ENCODE peak calls at places on chromosomes 4 and X, in eight cellular contexts. L, N, K, B, C, H, O and U are unnamed samples. For H3K4me1, the result is how much of the 10 kb centered on the place peaks cover.

GRCh38 chr4:38316045-38316444 is 348.0 kb upstream of the KLF3 start:
- DNase-seq in L (no peak), N (no peak), K (no peak), B (no peak), C (no peak), H (no peak), O (no peak), U (no peak)

GRCh38 chr4:184287697-184288255 is 70.1 kb upstream of the ENPP6 start:
- DNase-seq in L (no peak), N (peak), K (no peak), B (no peak), C (peak), H (no peak), O (peak), U (peak)

GRCh38 chr4:33262809-33263208 is 2542.6 kb downstream of the PCDH7 start:
- DNase-seq in L (no peak), N (peak), K (no peak), B (no peak), C (no peak), H (no peak), O (no peak), U (no peak)

GRCh38 chr4:32249040-32249439 is 1528.9 kb downstream of the PCDH7 start:
- DNase-seq in L (no peak), N (no peak), K (no peak), B (no peak), C (no peak), H (no peak), O (no peak), U (no peak)

GRCh38 chr4:168731706-168732414 is 235.0 kb downstream of the PALLD start:
- DNase-seq in L (no peak), N (no peak), K (no peak), B (no peak), C (no peak), H (no peak), O (no peak), U (no peak)

GRCh38 chrX:46791927-46792825 is 33.3 kb upstream of the SLC9A7 start:
- DNase-seq in L (no peak), N (peak), K (no peak), B (no peak), C (peak), H (no peak), O (no peak), U (no peak)

GRCh38 chr4:74258949-74259348 is 49.3 kb upstream of the EPGN start:
- DNase-seq in L (peak), N (no peak), K (no peak), B (no peak), C (no peak), H (peak), O (peak), U (no peak)

GRCh38 chr4:137510866-137511265 is 21.4 kb downstream of the PCDH18 start:
- DNase-seq in L (no peak), N (peak), K (peak), B (no peak), C (no peak), H (no peak), O (no peak), U (no peak)

GRCh38 chr4:78688385-78688784 is 87.8 kb upstream of the BMP2K start:
- DNase-seq in L (no peak), N (peak), K (no peak), B (no peak), C (no peak), H (no peak), O (no peak), U (no peak)

GRCh38 chr4:21778702-21779101 is 169.9 kb downstream of the KCNIP4 start:
- DNase-seq in L (no peak), N (no peak), K (no peak), B (no peak), C (no peak), H (no peak), O (no peak), U (no peak)

GRCh38 chrX:78574306-78574705 is 84.8 kb downstream of the RTL3 start:
- DNase-seq in L (no peak), N (no peak), K (no peak), B (no peak), C (no peak), H (no peak), O (peak), U (no peak)

GRCh38 chr4:76211769-76212168 is 1.9 kb downstream of the SCARB2 start:
- DNase-seq in L (no peak), N (peak), K (no peak), B (no peak), C (no peak), H (no peak), O (no peak), U (no peak)
- H3K4me1 ChIP-seq in L (under half), N (half or more), K (under half), B (under half), C (half or more), H (half or more), O (half or more), U (under half)

GRCh38 chr4:8119877-8120276 is 38.7 kb downstream of the ABLIM2 start:
- DNase-seq in L (no peak), N (no peak), K (no peak), B (no peak), C (no peak), H (no peak), O (no peak), U (no peak)

GRCh38 chr4:8122746-8123145 is 35.9 kb downstream of the ABLIM2 start:
- DNase-seq in L (peak), N (no peak), K (no peak), B (no peak), C (no peak), H (no peak), O (no peak), U (no peak)

GRCh38 chr4:8120518-8120917 is 38.1 kb downstream of the ABLIM2 start:
- DNase-seq in L (no peak), N (no peak), K (no peak), B (no peak), C (no peak), H (no peak), O (no peak), U (no peak)

GRCh38 chr4:8123389-8123788 is 35.2 kb downstream of the ABLIM2 start:
- DNase-seq in L (peak), N (no peak), K (peak), B (no peak), C (no peak), H (peak), O (no peak), U (no peak)

GRCh38 chr4:8121236-8122015 is 37.2 kb downstream of the ABLIM2 start:
- DNase-seq in L (no peak), N (no peak), K (no peak), B (no peak), C (no peak), H (no peak), O (no peak), U (no peak)
- H3K4me1 ChIP-seq in L (under half), N (under half), K (under half), B (under half), C (under half), H (under half), O (under half), U (under half)

GRCh38 chr4:152525878-152526277 is 10.0 kb downstream of the FBXW7 start:
- DNase-seq in L (no peak), N (no peak), K (no peak), B (no peak), C (no peak), H (no peak), O (no peak), U (no peak)
- H3K4me1 ChIP-seq in L (under half), N (under half), K (under half), B (under half), C (under half), H (under half), O (under half), U (under half)

DNA sequence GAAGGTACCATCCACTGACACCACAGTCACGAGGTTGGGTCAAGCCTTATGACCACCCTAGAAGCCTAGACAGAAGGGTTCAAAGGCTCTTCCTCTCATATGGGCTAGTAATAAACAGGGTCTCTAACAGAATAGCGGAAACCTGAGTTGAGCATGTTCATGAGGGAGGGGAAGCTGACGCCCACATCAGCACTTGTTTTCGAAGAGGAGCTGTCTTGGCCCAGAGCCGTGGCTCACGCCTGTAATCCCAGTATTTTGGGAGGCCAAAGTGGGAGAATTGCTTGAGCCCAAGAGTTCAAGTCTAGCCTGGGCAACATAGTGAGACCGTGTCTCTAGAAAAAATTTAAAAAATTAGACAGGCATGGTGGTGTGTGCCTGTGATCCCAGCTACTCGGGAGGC is 21.5 kb upstream of the TMSB4X start:
- DNase-seq in L (no peak), N (no peak), K (no peak), B (no peak), C (no peak), H (no peak), O (no peak), U (no peak)
- H3K4me1 ChIP-seq in L (under half), N (under half), K (under half), B (under half), C (half or more), H (under half), O (under half), U (half or more)

DNA sequence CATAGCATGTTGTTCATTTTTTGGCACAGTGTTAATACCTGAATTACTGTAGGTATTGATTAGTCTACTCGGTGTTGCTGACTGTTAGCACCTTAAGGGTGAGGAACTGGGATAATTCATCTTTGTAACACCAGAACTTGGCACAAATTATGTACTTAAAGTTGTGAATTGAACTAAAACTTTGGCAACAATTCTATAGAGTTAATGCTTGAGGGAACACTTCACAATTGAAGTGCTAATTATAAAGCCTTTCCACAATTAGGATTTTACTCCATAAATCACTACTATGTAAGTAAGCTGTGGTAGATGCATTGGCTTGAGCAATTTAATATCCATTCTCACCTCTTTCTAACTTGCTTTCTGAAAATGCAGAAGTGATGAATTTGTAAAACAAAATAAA is 686.7 kb downstream of the PDHA2 start:
- DNase-seq in L (no peak), N (no peak), K (no peak), B (no peak), C (no peak), H (no peak), O (no peak), U (no peak)
- H3K4me1 ChIP-seq in L (under half), N (under half), K (under half), B (under half), C (under half), H (under half), O (under half), U (under half)